ENCODE peak calls at places on chromosomes 4 and X, in eight cellular contexts. H is HCT116, Y is A549, G is HepG2, Q is K562, S is endothelial cell of umbilical vein, N is WTC11, M is GM12878. P is an unnamed sample.

GRCh38 chrX:72048515-72049455 is 82.9 kb downstream of the RTL5 start:
- DNase-seq in H (no peak), Y (peak), G (no peak), Q (no peak), S (no peak), N (peak), M (no peak), P (peak)

GRCh38 chr4:7223566-7223965 is 31.2 kb downstream of the SORCS2 start:
- DNase-seq in H (no peak), Y (peak), G (no peak), Q (no peak), S (no peak), N (no peak), M (no peak), P (no peak)

GRCh38 chrX:115378471-115378870 is 89.0 kb downstream of the LUZP4 start:
- DNase-seq in H (no peak), Y (peak), G (no peak), Q (no peak), S (peak), N (no peak), M (no peak), P (no peak)

GRCh38 chr4:8391972-8392371 is 48.6 kb downstream of the ACOX3 start:
- DNase-seq in H (no peak), Y (no peak), G (no peak), Q (no peak), S (peak), N (no peak), M (peak), P (peak)

GRCh38 chr4:120918788-120919187 is 3.7 kb downstream of the PRDM5 start:
- DNase-seq in H (no peak), Y (no peak), G (no peak), Q (no peak), S (no peak), N (no peak), M (no peak), P (no peak)

GRCh38 chrX:103613362-103613761 is 5.6 kb downstream of the TCEAL3 start:
- DNase-seq in H (no peak), Y (no peak), G (no peak), Q (no peak), S (no peak), N (no peak), M (no peak), P (no peak)

GRCh38 chrX:118038614-118039365 is 77.8 kb downstream of the KLHL13 start:
- DNase-seq in H (no peak), Y (no peak), G (no peak), Q (no peak), S (no peak), N (no peak), M (no peak), P (no peak)

GRCh38 chrX:20988118-20988517 is 386.1 kb upstream of the CNKSR2 start:
- DNase-seq in H (no peak), Y (no peak), G (no peak), Q (no peak), S (no peak), N (no peak), M (no peak), P (peak)

GRCh38 chr4:75030649-75031235 is 97.8 kb downstream of the PARM1 start:
- DNase-seq in H (no peak), Y (peak), G (no peak), Q (no peak), S (no peak), N (no peak), M (peak), P (peak)

GRCh38 chr4:154192585-154192984 is 299.0 kb downstream of the DCHS2 start:
- DNase-seq in H (no peak), Y (no peak), G (no peak), Q (no peak), S (no peak), N (no peak), M (no peak), P (no peak)

DNA sequence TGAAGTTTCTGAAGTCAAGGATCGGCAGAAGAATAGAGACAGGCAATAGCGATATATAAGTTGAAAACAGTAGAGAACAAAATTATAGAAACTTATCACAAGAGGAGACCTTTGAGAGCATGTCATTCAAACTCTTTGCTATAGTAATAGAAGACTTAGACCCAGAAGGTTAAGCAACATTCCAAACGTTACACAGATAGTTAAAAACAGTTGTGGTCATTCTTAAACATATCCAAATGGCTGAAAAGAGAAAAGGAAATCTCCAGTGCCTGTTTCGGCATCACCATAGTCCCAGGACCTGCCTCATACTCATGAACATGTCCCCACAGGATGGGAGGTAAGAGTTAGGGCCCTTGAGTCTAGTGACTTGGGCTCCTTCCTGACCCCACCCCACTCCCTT is 258.1 kb upstream of the NOCT start:
- DNase-seq in H (no peak), Y (no peak), G (no peak), Q (no peak), S (no peak), N (no peak), M (no peak), P (no peak)
- TF ChIP-seq MAX in H (no peak), Y (no peak), G (no peak), Q (no peak), S (no peak), N (no peak), M (no peak), P (no peak)

GRCh38 chr4:89836897-89837384 is at the start of gene SNCA:
- DNase-seq in H (no peak), Y (peak), G (no peak), Q (peak), S (peak), N (peak), M (no peak), P (no peak)

GRCh38 chr4:89838005-89838404 is 1.0 kb upstream of the SNCA start:
- DNase-seq in H (no peak), Y (no peak), G (no peak), Q (peak), S (peak), N (no peak), M (no peak), P (no peak)

GRCh38 chr4:89836031-89836777 is 757 bp downstream of the SNCA start:
- DNase-seq in H (no peak), Y (no peak), G (no peak), Q (peak), S (peak), N (peak), M (no peak), P (no peak)

GRCh38 chr4:89839558-89839957 is 2.6 kb upstream of the SNCA start:
- DNase-seq in H (no peak), Y (no peak), G (no peak), Q (no peak), S (no peak), N (no peak), M (no peak), P (no peak)

DNA sequence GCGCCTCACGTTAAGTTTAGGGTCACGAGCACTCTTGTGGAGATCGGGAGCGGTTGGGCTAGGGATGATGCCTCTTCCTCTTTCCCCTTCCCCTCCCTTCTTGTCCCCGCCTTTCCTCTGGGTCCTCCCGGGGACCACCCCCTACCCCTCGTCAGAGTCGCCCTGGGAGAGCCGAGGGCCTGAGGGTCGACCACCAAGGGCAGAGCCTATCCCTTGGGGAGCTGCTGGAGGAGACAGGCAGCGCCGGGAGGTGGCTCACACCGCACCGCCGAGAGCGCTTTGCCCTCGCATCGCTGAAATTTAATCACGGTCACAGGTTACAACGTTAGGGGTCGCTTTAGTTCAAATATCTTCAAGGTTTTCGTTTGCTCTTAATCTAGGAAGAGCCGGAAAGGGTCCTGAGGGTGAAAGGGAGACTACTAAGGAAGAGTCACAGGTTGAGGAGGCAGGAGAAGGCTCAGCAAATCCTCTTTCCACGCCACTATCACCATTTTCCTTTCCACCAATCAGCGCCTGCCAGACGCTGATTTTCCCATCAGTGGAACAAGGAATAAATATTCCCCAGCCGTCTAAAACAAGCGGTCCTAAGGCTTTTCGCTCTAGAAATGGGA is 529 bp upstream of the SNCA start:
- DNase-seq in H (no peak), Y (peak), G (no peak), Q (peak), S (peak), N (peak), M (no peak), P (no peak)
- TF ChIP-seq CTCF in H (no peak), Y (no peak), G (no peak), Q (no peak), S (no peak), N (peak), M (no peak), P (no peak)

GRCh38 chrX:149648932-149649331 is 17.3 kb upstream of the TMEM185A start:
- DNase-seq in H (no peak), Y (no peak), G (no peak), Q (no peak), S (no peak), N (peak), M (no peak), P (peak)
- TF ChIP-seq MAX in H (no peak), Y (no peak), G (no peak), Q (no peak), S (no peak), N (no peak), M (no peak), P (no peak)

DNA sequence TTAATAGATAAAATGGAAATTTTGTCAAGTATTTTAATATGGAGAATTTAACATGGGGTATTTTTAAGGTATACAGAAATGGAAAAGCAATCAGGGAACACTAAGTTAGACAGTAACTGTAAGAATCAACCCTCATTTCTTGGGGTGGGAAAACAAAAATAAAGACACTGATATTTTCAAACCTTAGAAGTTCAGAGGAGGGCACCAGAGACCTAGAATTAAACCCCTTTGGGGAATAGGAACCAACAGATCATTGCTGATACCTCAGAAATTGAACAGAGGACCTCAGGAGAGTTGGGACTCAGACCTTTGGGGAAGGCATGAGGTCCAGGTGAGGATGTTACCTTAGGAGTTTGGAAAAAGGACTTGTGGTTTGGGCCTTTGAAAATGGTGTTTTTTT is 435.6 kb downstream of the TMA16 start:
- DNase-seq in H (no peak), Y (no peak), G (no peak), Q (no peak), S (no peak), N (no peak), M (no peak), P (no peak)
- TF ChIP-seq CTCF in H (no peak), Y (no peak), G (no peak), Q (no peak), S (no peak), N (no peak), M (no peak), P (no peak)

GRCh38 chr4:149344436-149344835 is 471.2 kb downstream of the IQCM start:
- DNase-seq in H (no peak), Y (no peak), G (no peak), Q (no peak), S (no peak), N (no peak), M (no peak), P (no peak)
- TF ChIP-seq MAX in H (no peak), Y (no peak), G (no peak), Q (no peak), S (no peak), N (no peak), M (no peak), P (no peak)

DNA sequence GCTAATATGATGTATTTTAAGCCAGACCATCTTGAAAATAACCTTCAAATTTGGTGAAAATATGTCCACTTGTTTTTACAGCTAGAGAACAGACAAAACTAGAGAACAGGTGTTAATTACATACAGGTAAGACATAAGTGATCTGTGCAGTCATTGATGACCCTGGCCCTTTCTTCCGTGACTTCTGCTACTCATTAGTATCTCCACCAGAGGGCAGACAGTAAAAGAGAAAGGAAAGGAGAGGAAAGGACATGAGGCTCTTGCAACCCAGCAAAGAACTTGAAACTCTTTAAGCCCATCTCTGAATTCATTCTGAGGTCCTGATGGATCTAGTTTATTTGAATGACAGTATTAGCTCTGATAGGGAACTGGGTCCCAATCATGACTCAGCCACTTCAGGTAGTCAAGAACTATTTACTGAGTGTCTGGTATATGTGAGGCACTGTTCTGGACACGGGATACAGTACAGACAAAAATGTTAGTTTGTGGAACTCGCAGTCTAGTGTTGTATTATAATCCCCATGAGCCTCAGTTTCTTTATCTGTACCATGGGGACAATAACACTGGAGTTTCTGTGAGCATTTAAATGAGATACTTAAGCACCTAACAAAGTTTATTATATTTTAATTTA is 121.0 kb upstream of the TEX13D start:
- DNase-seq in H (peak), Y (peak), G (peak), Q (peak), S (peak), N (no peak), M (no peak), P (peak)
- TF ChIP-seq CTCF in H (peak), Y (peak), G (peak), Q (peak), S (peak), N (peak), M (peak), P (peak)

GRCh38 chrX:38516196-38516595 is 45.1 kb upstream of the TSPAN7 start:
- DNase-seq in H (no peak), Y (no peak), G (no peak), Q (no peak), S (no peak), N (no peak), M (no peak), P (no peak)

GRCh38 chrX:38519651-38520050 is 41.7 kb upstream of the TSPAN7 start:
- DNase-seq in H (no peak), Y (no peak), G (peak), Q (no peak), S (no peak), N (no peak), M (no peak), P (no peak)

GRCh38 chrX:38513087-38513742 is 48.1 kb upstream of the TSPAN7 start:
- DNase-seq in H (no peak), Y (peak), G (peak), Q (no peak), S (no peak), N (no peak), M (no peak), P (no peak)

GRCh38 chrX:38514014-38514854 is 47.1 kb upstream of the TSPAN7 start:
- DNase-seq in H (no peak), Y (no peak), G (no peak), Q (no peak), S (no peak), N (no peak), M (no peak), P (peak)

GRCh38 chrX:38515291-38515690 is 46.1 kb upstream of the TSPAN7 start:
- DNase-seq in H (no peak), Y (no peak), G (no peak), Q (no peak), S (no peak), N (no peak), M (no peak), P (peak)
- TF ChIP-seq MAX in H (no peak), Y (no peak), G (no peak), Q (no peak), S (no peak), N (no peak), M (no peak), P (no peak)

P was measured in NB4.